ENCODE peak calls at places on chromosomes 12 and 14, in four cellular contexts. L is HCT116, Q is SK-N-SH, P is HepG2. D is an unnamed sample.

GRCh38 chr12:57743769-57744168 is 1.1 kb upstream of the TSPAN31 start:
- DNase-seq in Q (no peak), L (no peak), P (no peak), D (no peak)

GRCh38 chr12:19030180-19030579 is 99.4 kb upstream of the PLEKHA5 start:
- DNase-seq in Q (no peak), P (no peak), L (no peak), D (no peak)

GRCh38 chr12:47816646-47817271 is 2.9 kb downstream of the HDAC7 start:
- DNase-seq in L (no peak), P (no peak), Q (peak), D (no peak)

GRCh38 chr12:76236640-76237039 is 111.6 kb downstream of the BBS10 start:
- DNase-seq in Q (no peak), L (peak), P (peak), D (no peak)

GRCh38 chr14:53183611-53184010 is 30.5 kb upstream of the DDHD1 start:
- DNase-seq in Q (no peak), P (no peak), L (no peak), D (no peak)

GRCh38 chr12:92745874-92746553 is 43.2 kb downstream of the PLEKHG7 start:
- DNase-seq in L (peak), Q (peak), P (no peak), D (no peak)

GRCh38 chr12:99983721-99984258 is 946 bp downstream of the ANKS1B start:
- DNase-seq in P (no peak), Q (peak), L (no peak), D (no peak)

GRCh38 chr14:80955434-80955939 is at the start of gene TSHR:
- DNase-seq in Q (no peak), L (no peak), P (no peak), D (peak)

GRCh38 chr12:91381309-91381804 is 198.7 kb upstream of the DCN start:
- DNase-seq in L (no peak), P (no peak), Q (peak), D (no peak)

GRCh38 chr12:110565919-110566871 is 16.9 kb downstream of the PPTC7 start:
- DNase-seq in Q (no peak), P (peak), L (no peak), D (no peak)

GRCh38 chr12:132153501-132154340 is 9.5 kb downstream of the NOC4L start:
- DNase-seq in L (no peak), Q (peak), P (peak), D (peak)

GRCh38 chr14:20697273-20698017 is 8.9 kb downstream of the ANG start:
- DNase-seq in L (peak), Q (peak), P (peak), D (peak)

GRCh38 chr14:70641548-70642312 is at the start of gene TTC9:
- DNase-seq in L (no peak), Q (peak), P (no peak), D (peak)

GRCh38 chr12:58811346-58811745 is 109.0 kb downstream of the LRIG3 start:
- DNase-seq in Q (no peak), P (no peak), L (no peak), D (no peak)

GRCh38 chr12:32854097-32854496 is 42.5 kb downstream of the PKP2 start:
- DNase-seq in Q (no peak), L (no peak), P (no peak), D (no peak)

GRCh38 chr12:45122776-45123380 is 72.0 kb upstream of the DBX2 start:
- DNase-seq in P (peak), L (peak), Q (peak), D (peak)

GRCh38 chr14:63956326-63956725 is 103.5 kb downstream of the SYNE2 start:
- DNase-seq in L (no peak), P (no peak), Q (no peak), D (no peak)
- TF ChIP-seq ELF1 in L (no peak), P (no peak), Q (no peak), D (no peak)

GRCh38 chr12:65300067-65300466 is 21.6 kb downstream of the MSRB3 start:
- DNase-seq in L (no peak), P (no peak), Q (no peak), D (no peak)

GRCh38 chr12:65305346-65305950 is 27.0 kb downstream of the MSRB3 start:
- DNase-seq in L (no peak), Q (no peak), P (no peak), D (no peak)

GRCh38 chr12:65302891-65303290 is 24.4 kb downstream of the MSRB3 start:
- DNase-seq in L (no peak), Q (no peak), P (no peak), D (no peak)

GRCh38 chr12:65296503-65297265 is 18.2 kb downstream of the MSRB3 start:
- DNase-seq in P (no peak), L (no peak), Q (no peak), D (no peak)

DNA sequence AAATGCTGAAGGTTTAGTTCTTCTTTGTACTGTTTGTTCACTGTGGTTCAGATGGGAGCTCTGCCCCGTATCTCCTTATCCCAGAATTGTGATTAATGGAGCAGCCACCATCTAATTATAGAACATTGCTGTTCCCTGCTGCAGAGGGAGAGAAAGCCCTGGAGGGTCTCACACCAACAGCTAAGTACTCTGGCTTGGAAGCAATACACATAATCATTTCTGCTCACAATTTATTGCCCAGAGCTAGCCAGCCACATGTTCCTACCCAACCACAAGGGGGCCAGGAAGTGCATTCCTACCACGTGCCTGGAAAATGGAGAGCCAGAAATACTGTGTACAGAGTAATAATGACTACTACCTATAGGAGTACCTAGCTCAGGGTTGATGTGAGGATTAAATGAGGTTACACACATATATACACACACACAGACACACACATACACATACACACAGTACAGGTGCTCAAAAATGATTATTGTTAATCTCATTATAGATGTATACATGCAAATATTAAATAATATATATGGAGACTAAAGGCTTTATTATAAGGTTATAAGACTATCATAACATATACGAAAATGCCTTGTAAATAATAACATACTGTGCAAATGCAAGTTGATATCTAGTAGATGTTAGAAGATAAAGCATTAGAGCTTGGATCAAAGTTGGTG is 22.3 kb downstream of the MSRB3 start:
- DNase-seq in Q (no peak), P (peak), L (peak), D (peak)
- TF ChIP-seq ELF1 in Q (no peak), P (no peak), L (peak), D (no peak)

DNA sequence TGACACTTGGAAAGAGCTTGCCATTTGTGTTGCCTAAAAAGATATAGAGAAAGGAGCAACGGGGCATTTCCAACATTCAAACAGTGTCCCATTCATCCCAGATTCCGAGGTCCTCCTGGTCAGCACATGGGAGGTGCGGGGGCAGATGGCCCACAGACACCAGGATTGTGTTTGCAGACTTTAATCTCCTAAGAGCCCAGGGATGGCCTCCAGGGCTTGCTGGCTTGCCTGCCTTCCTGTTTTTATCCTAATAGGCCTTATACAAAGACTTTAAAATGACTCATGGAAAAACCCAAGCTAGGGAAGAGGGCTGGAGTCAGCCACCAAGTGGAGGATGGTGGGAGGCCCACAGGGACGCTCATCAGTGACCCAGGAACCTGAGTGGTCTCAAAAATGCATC is 21.5 kb upstream of the FAM181A start:
- DNase-seq in L (no peak), P (peak), Q (no peak), D (no peak)
- TF ChIP-seq ELF1 in L (no peak), P (no peak), Q (no peak), D (no peak)

DNA sequence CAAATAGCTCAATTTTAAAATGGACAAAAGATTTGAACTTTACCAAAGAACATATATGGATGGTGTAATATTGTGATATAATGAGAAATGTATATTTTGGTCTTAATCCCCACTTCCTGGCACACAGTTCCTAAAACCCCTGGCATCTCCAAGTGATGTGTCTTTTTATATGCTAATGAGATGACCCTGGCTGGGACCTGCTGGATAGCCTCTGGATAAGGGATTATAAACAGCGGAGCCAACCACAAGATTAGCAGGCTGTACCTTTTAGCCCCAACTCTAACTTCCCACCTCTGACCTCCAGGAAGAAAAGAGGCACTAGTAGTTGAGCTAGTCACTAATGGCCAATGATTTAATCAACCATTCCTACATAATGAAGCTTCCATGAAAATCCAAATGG is 130.0 kb downstream of the DPF3 start:
- DNase-seq in P (no peak), L (no peak), Q (no peak), D (no peak)
- TF ChIP-seq ELF1 in P (no peak), L (no peak), Q (no peak), D (no peak)

GRCh38 chr12:26845057-26845666 is 12.2 kb upstream of the ITPR2 start:
- DNase-seq in L (peak), Q (peak), P (peak), D (no peak)

GRCh38 chr12:26846419-26846818 is 13.4 kb upstream of the ITPR2 start:
- DNase-seq in P (no peak), Q (no peak), L (no peak), D (no peak)

GRCh38 chr12:26845984-26846383 is 13.0 kb upstream of the ITPR2 start:
- DNase-seq in Q (peak), L (no peak), P (peak), D (peak)

GRCh38 chr12:26848156-26848825 is 15.3 kb upstream of the ITPR2 start:
- DNase-seq in L (no peak), P (no peak), Q (no peak), D (no peak)

DNA sequence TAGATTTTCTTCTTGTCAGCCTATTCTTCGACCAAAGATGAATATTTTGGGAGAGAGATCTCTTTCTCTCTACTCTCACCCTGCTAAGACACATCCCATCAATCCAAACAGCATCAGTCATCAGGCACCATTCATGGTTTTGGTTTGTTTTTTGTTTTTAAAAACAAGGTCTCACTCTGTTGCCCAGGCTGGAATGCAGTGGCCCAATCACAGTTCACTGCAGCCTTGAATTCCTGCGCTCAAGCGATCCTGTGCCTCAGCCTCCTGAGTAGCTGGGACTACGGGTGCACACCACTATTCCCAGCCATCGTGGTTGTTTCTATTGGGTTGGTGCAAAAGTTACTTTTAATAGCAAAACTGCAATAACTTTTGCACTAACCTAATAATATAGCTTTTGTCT is 14.4 kb upstream of the ITPR2 start:
- DNase-seq in P (no peak), L (no peak), Q (no peak), D (no peak)
- TF ChIP-seq ELF1 in P (no peak), L (no peak), Q (no peak), D (no peak)

D was measured in K562.